ENCODE peak calls at places on chromosomes 11 and 22, in nine cellular contexts. B, O, U, J, X, H, L, C and Q are unnamed samples.

GRCh38 chr11:9047986-9048522 is 43.3 kb downstream of the SCUBE2 start:
- DNase-seq in B (no peak), O (no peak), U (no peak), J (no peak), X (no peak), H (no peak), L (no peak), C (no peak), Q (no peak)

GRCh38 chr11:64633555-64634159 is 42.6 kb downstream of the SLC22A12 start:
- DNase-seq in B (no peak), O (no peak), U (no peak), J (no peak), X (no peak), H (no peak), L (no peak), C (no peak), Q (no peak)

GRCh38 chr11:122287401-122287800 is 171.4 kb upstream of the BLID start:
- DNase-seq in B (no peak), O (no peak), U (no peak), J (no peak), X (no peak), H (no peak), L (no peak), C (no peak), Q (no peak)

GRCh38 chr11:94179696-94180095 is 51.1 kb downstream of the PANX1 start:
- DNase-seq in B (no peak), O (no peak), U (no peak), J (no peak), X (no peak), H (no peak), L (no peak), C (no peak), Q (no peak)

GRCh38 chr22:27635852-27636251 is 165.7 kb downstream of the MN1 start:
- DNase-seq in B (no peak), O (no peak), U (no peak), J (no peak), X (no peak), H (no peak), L (no peak), C (no peak), Q (no peak)

GRCh38 chr22:29563652-29564460 is 10.3 kb upstream of the THOC5 start:
- DNase-seq in B (no peak), O (no peak), U (no peak), J (no peak), X (no peak), H (no peak), L (no peak), C (no peak), Q (no peak)

GRCh38 chr22:45785458-45785857 is 113.8 kb downstream of the ATXN10 start:
- DNase-seq in B (no peak), O (no peak), U (no peak), J (no peak), X (no peak), H (no peak), L (no peak), C (no peak), Q (peak; percentile 60)

GRCh38 chr11:26944866-26945664 is 48.8 kb upstream of the FIBIN start:
- DNase-seq in B (no peak), O (no peak), U (no peak), J (no peak), X (no peak), H (no peak), L (no peak), C (no peak), Q (no peak)

GRCh38 chr11:12841946-12842630 is 167.0 kb upstream of the RASSF10 start:
- DNase-seq in B (no peak), O (no peak), U (no peak), J (no peak), X (no peak), H (no peak), L (no peak), C (peak; percentile 49), Q (peak; percentile 28)

GRCh38 chr11:122706261-122706660 is 50.7 kb downstream of the UBASH3B start:
- DNase-seq in B (no peak), O (no peak), U (no peak), J (no peak), X (no peak), H (no peak), L (no peak), C (no peak), Q (no peak)

GRCh38 chr11:30174265-30175022 is 56.4 kb upstream of the FSHB start:
- DNase-seq in B (no peak), O (no peak), U (no peak), J (no peak), X (no peak), H (no peak), L (no peak), C (no peak), Q (no peak)

GRCh38 chr11:9362393-9362863 is 22.0 kb upstream of the IPO7 start:
- DNase-seq in B (no peak), O (peak; percentile 32), U (no peak), J (no peak), X (no peak), H (no peak), L (no peak), C (peak; percentile 57), Q (no peak)

GRCh38 chr22:32625985-32626384 is 151.4 kb downstream of the FBXO7 start:
- DNase-seq in B (no peak), O (no peak), U (no peak), J (no peak), X (no peak), H (no peak), L (no peak), C (no peak), Q (no peak)

GRCh38 chr11:92384807-92385206 is 160.2 kb downstream of the FAT3 start:
- DNase-seq in B (no peak), O (no peak), U (no peak), J (no peak), X (no peak), H (no peak), L (no peak), C (peak; percentile 30), Q (no peak)

GRCh38 chr11:74754507-74755255 is 6.0 kb downstream of the RNF169 start:
- DNase-seq in B (no peak), O (no peak), U (peak; percentile 95), J (no peak), X (no peak), H (no peak), L (no peak), C (no peak), Q (no peak)

GRCh38 chr11:122100222-122101080 is 15.6 kb downstream of the BLID start:
- DNase-seq in B (no peak), O (peak; percentile 82), U (no peak), J (no peak), X (no peak), H (no peak), L (no peak), C (peak; percentile 36), Q (peak; percentile 36)

GRCh38 chr11:86456075-86456939 is 81.6 kb downstream of the CCDC81 start:
- DNase-seq in B (no peak), O (peak; percentile 93), U (peak; percentile 78), J (peak; percentile 87), X (peak; percentile 82), H (peak; percentile 87), L (peak; percentile 67), C (peak; percentile 75), Q (peak; percentile 87)
- H3K4me1 ChIP-seq in B (peaks cover 43% of the 10 kb centered on the region), O (peaks cover 22% of the 10 kb centered on the region), U (peaks cover 40% of the 10 kb centered on the region), J (no peaks in the 10 kb centered on the region), X (no peaks in the 10 kb centered on the region), H (peaks cover 25% of the 10 kb centered on the region), L (peaks cover 15% of the 10 kb centered on the region), C (peaks cover 21% of the 10 kb centered on the region), Q (no peaks in the 10 kb centered on the region)

GRCh38 chr11:67505605-67506396 is 638 bp upstream of the PITPNM1 start:
- DNase-seq in B (no peak), O (peak; percentile 89), U (peak; percentile 91), J (peak; percentile 94), X (peak; percentile 60), H (peak; percentile 97), L (peak; percentile 93), C (peak; percentile 89), Q (peak; percentile 89)

GRCh38 chr11:67504023-67504949 is 877 bp downstream of the PITPNM1 start:
- DNase-seq in B (no peak), O (no peak), U (no peak), J (no peak), X (peak; percentile 82), H (peak; percentile 88), L (no peak), C (peak; percentile 88), Q (no peak)

GRCh38 chr11:67503119-67504022 is 1.8 kb downstream of the PITPNM1 start:
- DNase-seq in B (no peak), O (no peak), U (no peak), J (no peak), X (no peak), H (no peak), L (no peak), C (peak; percentile 43), Q (no peak)

GRCh38 chr11:67506426-67507032 is 1.4 kb upstream of the PITPNM1 start:
- DNase-seq in B (no peak), O (no peak), U (no peak), J (peak; percentile 43), X (no peak), H (no peak), L (no peak), C (no peak), Q (no peak)

GRCh38 chr11:67504950-67505561 is at the start of gene PITPNM1:
- DNase-seq in B (no peak), O (no peak), U (no peak), J (peak; percentile 79), X (peak; percentile 82), H (peak; percentile 97), L (no peak), C (peak; percentile 86), Q (peak; percentile 49)
- TF ChIP-seq POLR2AphosphoS5 in B (no peak), O (no peak), U (no peak), J (no peak), X (no peak), H (peak; percentile 75), L (peak; percentile 75), C (no peak), Q (no peak)

GRCh38 chr11:68014966-68015447 is 4.9 kb downstream of the ALDH3B1 start:
- DNase-seq in B (no peak), O (no peak), U (no peak), J (no peak), X (no peak), H (no peak), L (no peak), C (no peak), Q (no peak)
- H3K4me1 ChIP-seq in B (peaks cover 66% of the 10 kb centered on the region), O (peaks cover 66% of the 10 kb centered on the region), U (peaks cover 76% of the 10 kb centered on the region), J (peaks cover 71% of the 10 kb centered on the region), X (peaks cover 10% of the 10 kb centered on the region), H (peaks cover 67% of the 10 kb centered on the region), L (peaks cover 91% of the 10 kb centered on the region), C (peaks cover 43% of the 10 kb centered on the region), Q (no peaks in the 10 kb centered on the region)

DNA sequence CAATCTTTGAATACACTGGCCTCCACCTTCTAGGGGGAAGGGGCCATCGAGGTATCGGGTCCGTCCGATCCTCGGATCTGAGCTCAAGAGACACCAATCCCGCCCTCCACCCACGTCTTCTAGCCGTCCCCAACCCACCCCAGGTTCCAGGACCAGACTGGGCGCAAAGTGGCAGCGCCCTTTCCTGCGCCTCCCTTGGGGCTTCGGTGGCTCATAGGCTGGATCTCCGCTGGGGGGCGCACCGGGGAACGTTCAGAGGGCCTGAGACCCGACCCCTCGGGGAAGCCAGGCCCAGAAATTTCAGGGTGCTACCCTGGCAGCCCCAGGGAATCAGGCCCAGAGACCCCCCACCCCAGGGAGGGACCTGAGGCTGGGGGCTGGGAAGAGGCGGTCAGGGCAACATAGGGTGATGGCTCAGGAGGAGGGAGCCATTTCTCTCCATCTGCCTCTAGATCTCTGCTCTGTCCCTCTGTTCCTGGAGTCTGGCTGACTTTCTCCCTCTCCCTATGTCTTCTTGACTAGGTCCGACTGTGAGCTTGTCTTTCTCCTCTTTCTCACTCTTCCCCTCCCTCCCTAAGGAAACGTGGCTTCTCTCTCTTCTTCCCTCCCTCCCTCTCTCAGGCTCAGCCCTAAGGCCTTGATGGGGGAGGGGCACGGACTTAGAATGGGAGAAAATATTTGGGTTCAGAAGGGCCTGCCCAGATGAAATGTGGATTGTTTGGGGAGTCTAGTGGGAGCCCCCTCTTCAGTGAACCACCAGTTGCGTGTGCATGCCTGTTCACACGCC is 1.1 kb downstream of the CREB3L1 start:
- DNase-seq in B (no peak), O (no peak), U (no peak), J (peak; percentile 80), X (peak; percentile 84), H (no peak), L (no peak), C (peak; percentile 77), Q (peak; percentile 71)
- TF ChIP-seq POLR2AphosphoS5 in B (no peak), O (no peak), U (no peak), J (no peak), X (peak; percentile 3), H (no peak), L (no peak), C (no peak), Q (peak; percentile 19)